ENCODE peak calls at places on chromosomes 2 and 18, in four cellular contexts. G is mucosa of descending colon, X is upper lobe of right lung, Z is left ventricle myocardium inferior. L is an unnamed sample. For H3K4me1, the result is how much of the 10 kb centered on the place peaks cover.

GRCh38 chr18:31244737-31245432 is 73.1 kb upstream of the DSG1 start:
- DNase-seq in X (no peak), Z (no peak), G (no peak), L (no peak)

GRCh38 chr2:86695053-86695691 is 24.9 kb upstream of the RMND5A start:
- DNase-seq in G (no peak), Z (no peak), X (no peak), L (no peak)

GRCh38 chr2:102951249-102951648 is 189.4 kb downstream of the TMEM182 start:
- DNase-seq in Z (no peak), X (no peak), G (no peak), L (no peak)

GRCh38 chr2:148658807-148659722 is 14.5 kb downstream of the EPC2 start:
- DNase-seq in Z (no peak), X (no peak), G (no peak), L (no peak)

GRCh38 chr2:4992226-4992625 is 700.0 kb upstream of the SOX11 start:
- DNase-seq in X (no peak), G (no peak), Z (no peak), L (no peak)

GRCh38 chr2:72778410-72778809 is 47.4 kb downstream of the EXOC6B start:
- DNase-seq in X (no peak), G (no peak), Z (no peak), L (no peak)

GRCh38 chr2:25976884-25977741 is 5.2 kb downstream of the KIF3C start:
- DNase-seq in G (no peak), Z (no peak), X (no peak), L (peak)

GRCh38 chr2:141925511-141925910 is 205.3 kb downstream of the LRP1B start:
- DNase-seq in G (no peak), Z (no peak), X (no peak), L (no peak)

GRCh38 chr2:208049006-208049405 is 23.7 kb upstream of the PLEKHM3 start:
- DNase-seq in Z (no peak), X (no peak), G (no peak), L (no peak)

GRCh38 chr2:18690342-18690741 is 101.0 kb upstream of the NT5C1B start:
- DNase-seq in G (peak), Z (no peak), X (no peak), L (no peak)

DNA sequence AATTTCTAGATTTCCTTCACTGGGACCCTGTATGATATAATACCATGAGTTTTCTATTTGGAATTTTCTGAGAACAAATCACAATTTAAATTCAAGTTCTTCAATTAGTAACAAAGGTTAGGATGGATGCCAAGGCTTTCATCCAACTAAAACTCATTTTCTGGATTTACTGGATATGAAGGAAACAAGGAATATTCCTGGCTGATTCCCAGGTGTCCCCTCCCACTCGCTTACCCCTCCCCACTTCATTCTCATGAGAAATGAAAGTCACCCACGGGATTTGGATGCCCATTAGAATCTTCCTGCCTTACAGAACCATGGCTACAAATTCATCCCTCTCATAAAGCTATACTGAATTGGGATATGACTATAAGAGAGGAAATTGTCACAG is 40.0 kb downstream of the RNU4ATAC start:
- DNase-seq in X (no peak), Z (no peak), G (no peak), L (no peak)
- H3K4me1 ChIP-seq in X (under half), Z (half or more), G (under half), L (under half)

DNA sequence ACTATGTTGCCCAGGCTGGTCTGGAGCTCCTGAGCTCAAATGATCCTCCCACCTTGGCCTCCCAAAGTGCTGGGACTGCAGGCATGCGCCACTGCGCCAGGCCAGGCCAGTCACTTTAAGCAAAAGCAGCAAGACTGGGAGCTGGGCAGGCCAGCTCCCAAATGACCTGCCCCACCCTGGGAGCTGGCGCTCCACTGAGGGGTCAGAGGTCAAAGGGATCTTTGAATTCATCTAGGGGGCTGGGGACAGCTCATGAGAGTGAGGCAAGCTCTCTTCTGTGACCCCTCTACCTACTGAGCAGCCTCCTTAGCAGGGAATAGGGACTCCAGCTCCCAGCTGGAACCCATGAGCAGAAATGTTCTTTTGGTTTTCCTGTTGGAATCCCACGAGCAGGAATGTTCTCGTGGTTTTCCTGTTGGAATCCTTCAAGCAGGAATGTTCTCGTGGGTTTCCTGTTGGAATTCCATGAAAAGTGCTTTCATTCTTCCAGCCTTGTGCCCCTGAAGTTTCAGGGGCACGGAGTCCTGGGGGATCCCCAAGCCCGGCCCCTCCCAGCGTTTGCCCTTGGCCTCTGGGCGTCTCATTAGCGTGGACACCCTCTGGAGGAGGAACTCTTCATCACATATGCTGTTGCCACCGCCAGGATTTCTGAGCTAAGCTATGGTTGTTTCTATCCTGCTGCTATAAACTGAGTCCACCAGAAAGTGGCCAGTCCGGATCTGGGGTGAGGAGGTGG is 162.0 kb upstream of the HAAO start:
- DNase-seq in X (no peak), G (peak), Z (no peak), L (no peak)
- H3K4me1 ChIP-seq in X (under half), G (under half), Z (half or more), L (under half)

GRCh38 chr2:60603533-60604190 is 50.2 kb upstream of the BCL11A start:
- DNase-seq in X (no peak), G (no peak), Z (no peak), L (no peak)

GRCh38 chr2:60597346-60597745 is 43.9 kb upstream of the BCL11A start:
- DNase-seq in Z (no peak), G (no peak), X (no peak), L (no peak)

GRCh38 chr2:60604665-60605064 is 51.2 kb upstream of the BCL11A start:
- DNase-seq in X (no peak), G (no peak), Z (no peak), L (no peak)

GRCh38 chr2:60602388-60602787 is 48.9 kb upstream of the BCL11A start:
- DNase-seq in G (no peak), Z (no peak), X (no peak), L (no peak)

GRCh38 chr2:60602828-60603532 is 49.5 kb upstream of the BCL11A start:
- DNase-seq in X (no peak), Z (no peak), G (no peak), L (no peak)
- H3K4me1 ChIP-seq in X (under half), Z (under half), G (under half), L (under half)

DNA sequence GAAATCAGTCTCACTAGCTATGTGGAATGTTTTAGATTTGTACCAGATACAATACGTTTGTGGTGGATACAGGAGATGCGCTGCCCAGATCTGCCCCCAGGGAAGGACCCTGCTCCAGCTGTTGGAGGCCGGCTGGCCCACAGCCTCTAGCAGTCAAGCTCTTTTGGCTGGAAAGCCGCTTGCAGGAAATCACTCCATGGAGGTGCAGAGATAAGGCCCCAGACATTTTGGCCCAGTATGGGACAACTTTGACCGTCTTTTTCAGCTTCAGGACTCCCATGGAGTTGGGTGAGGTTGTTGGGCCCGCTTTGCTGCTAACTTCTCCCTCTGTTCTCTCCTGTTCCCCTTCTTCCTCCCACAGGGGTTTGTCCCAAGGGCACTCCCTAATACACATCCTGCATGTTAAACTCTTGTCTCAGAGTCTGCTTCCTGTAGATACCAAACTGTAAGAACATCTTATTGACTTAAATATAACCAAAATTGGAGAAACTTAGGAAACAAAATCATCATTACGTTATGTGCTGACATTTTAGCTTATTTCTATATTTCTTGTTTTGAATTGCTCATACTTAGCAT is 1.7 kb upstream of the QPCT start:
- DNase-seq in Z (no peak), X (no peak), G (no peak), L (no peak)
- H3K4me1 ChIP-seq in Z (under half), X (under half), G (under half), L (under half)

DNA sequence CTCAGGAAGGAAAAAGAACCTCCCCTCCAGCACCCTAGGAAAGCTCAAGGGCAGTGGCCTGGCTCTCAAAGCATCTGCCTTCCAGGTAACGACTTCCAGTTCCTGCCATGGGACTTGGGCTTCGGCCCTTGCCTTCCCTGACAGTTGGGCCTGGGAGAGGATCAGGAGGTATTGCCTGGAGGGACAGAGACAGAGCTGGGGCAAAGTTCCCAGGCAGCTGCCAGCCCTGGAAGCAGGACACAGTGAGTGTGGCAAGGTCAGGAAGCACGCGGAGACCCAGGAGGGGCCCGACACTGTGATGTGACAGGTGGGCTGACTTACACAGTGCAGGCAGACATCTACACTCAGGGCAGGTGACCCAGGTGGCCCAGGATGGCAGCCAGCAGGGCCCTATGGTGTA is 87.5 kb upstream of the BOD1L2 start:
- DNase-seq in Z (no peak), G (no peak), X (no peak), L (no peak)
- H3K4me1 ChIP-seq in Z (under half), G (under half), X (under half), L (under half)

GRCh38 chr2:233323851-233324250 is 16.2 kb downstream of the SAG start:
- DNase-seq in X (no peak), G (no peak), Z (no peak), L (peak)
- H3K4me1 ChIP-seq in X (under half), G (under half), Z (under half), L (under half)

DNA sequence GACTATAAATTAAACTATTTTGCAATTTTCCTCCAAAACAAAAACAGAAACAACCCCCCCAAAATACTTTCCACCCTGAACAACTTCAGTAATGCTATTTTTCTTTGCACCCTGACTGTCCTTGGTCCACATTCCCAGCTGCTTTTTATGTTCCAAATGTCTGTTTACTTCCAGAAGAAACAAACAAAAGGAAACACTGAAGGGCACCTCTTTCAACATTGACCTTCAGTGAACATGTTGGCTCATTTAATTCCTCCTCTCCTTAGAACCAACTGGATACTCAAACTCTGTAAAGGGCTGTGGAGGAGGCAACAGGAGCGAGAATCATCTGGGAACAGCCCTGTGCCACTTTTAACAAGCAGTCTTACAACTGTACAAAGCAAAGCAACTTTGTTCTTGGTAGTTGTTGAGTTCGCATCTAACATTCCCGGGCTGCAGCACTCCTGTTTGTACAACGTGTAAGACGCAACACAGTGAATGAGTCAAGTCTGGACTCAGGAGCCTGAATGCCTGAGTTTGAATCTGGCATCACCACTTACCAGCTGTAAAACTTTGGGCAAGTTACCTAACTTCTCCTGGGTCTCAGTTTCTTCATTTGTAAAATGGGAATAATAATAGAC is 111.4 kb upstream of the GATA6 start:
- DNase-seq in G (no peak), X (no peak), Z (no peak), L (no peak)
- H3K4me1 ChIP-seq in G (under half), X (under half), Z (under half), L (under half)

GRCh38 chr2:200383380-200384110 is 77.1 kb downstream of the SPATS2L start:
- DNase-seq in X (no peak), G (no peak), Z (no peak), L (no peak)
- H3K4me1 ChIP-seq in X (under half), G (under half), Z (under half), L (under half)